ENCODE peak calls at places on chromosomes 16 and 17, in six cellular contexts. A, D, C, J, M and U are unnamed samples.

GRCh38 chr16:13055480-13055879 is 154.1 kb downstream of the SHISA9 start:
- DNase-seq in J (no peak), C (no peak), D (no peak), A (no peak), M (no peak), U (no peak)

GRCh38 chr17:45225964-45226530 is 4.4 kb downstream of the FMNL1 start:
- DNase-seq in J (peak), M (peak), C (peak), A (no peak), D (no peak), U (peak)

GRCh38 chr16:28165549-28166046 is 46.2 kb downstream of the XPO6 start:
- DNase-seq in A (no peak), M (no peak), D (no peak), J (no peak), C (no peak), U (no peak)

GRCh38 chr17:73569758-73570319 is 74.4 kb downstream of the SDK2 start:
- DNase-seq in D (no peak), A (no peak), C (no peak), M (no peak), J (no peak), U (no peak)

GRCh38 chr17:68706351-68706750 is 105.2 kb upstream of the FAM20A start:
- DNase-seq in M (no peak), A (no peak), C (no peak), D (no peak), J (no peak), U (no peak)

GRCh38 chr17:17971431-17972125 is 622 bp downstream of the TOM1L2 start:
- DNase-seq in A (no peak), D (no peak), J (no peak), C (peak), M (peak), U (no peak)

GRCh38 chr16:26911436-26911835 is 155.3 kb upstream of the C16orf82 start:
- DNase-seq in C (no peak), J (no peak), M (no peak), A (no peak), D (no peak), U (no peak)

GRCh38 chr17:59807892-59808509 is 84.7 kb downstream of the TUBD1 start:
- DNase-seq in A (no peak), D (no peak), C (no peak), J (no peak), M (no peak), U (no peak)

GRCh38 chr17:81911277-81911961 is at the start of gene PCYT2:
- DNase-seq in J (peak), C (peak), A (peak), M (peak), D (peak), U (peak)

GRCh38 chr17:5508855-5509254 is 22.5 kb downstream of the MIS12 start:
- DNase-seq in M (no peak), D (peak), A (no peak), J (no peak), C (no peak), U (no peak)

GRCh38 chr17:76408037-76408849 is 23.8 kb downstream of the SPHK1 start:
- DNase-seq in D (peak), J (peak), C (peak), A (peak), M (no peak), U (peak)

GRCh38 chr17:41771389-41772206 is 14.9 kb downstream of the JUP start:
- DNase-seq in A (no peak), C (no peak), M (no peak), J (no peak), D (no peak), U (no peak)

GRCh38 chr17:53191878-53192277 is 630.8 kb upstream of the KIF2B start:
- DNase-seq in D (peak), J (no peak), M (no peak), C (no peak), A (no peak), U (no peak)

GRCh38 chr17:78263063-78263735 is 31.8 kb downstream of the TMEM235 start:
- DNase-seq in A (no peak), D (no peak), J (no peak), C (no peak), M (no peak), U (no peak)

GRCh38 chr17:42017866-42018200 is 594 bp upstream of the DNAJC7 start:
- DNase-seq in C (no peak), D (peak), A (no peak), M (no peak), J (no peak), U (peak)

GRCh38 chr17:82009413-82009812 is 13.3 kb downstream of the CENPX start:
- DNase-seq in M (no peak), J (no peak), A (no peak), C (no peak), D (no peak), U (no peak)

GRCh38 chr17:1241904-1242303 is 28.3 kb upstream of the BHLHA9 start:
- DNase-seq in M (peak), A (no peak), C (no peak), J (no peak), D (no peak), U (no peak)

GRCh38 chr17:61444831-61445230 is 7.4 kb upstream of the TBX4 start:
- DNase-seq in D (no peak), J (no peak), C (no peak), M (no peak), A (no peak), U (no peak)

GRCh38 chr17:8004899-8005298 is 2.5 kb downstream of the GUCY2D start:
- DNase-seq in A (no peak), C (no peak), J (no peak), M (peak), D (no peak), U (no peak)

GRCh38 chr17:14245002-14245401 is 8.3 kb upstream of the CDRT15 start:
- DNase-seq in A (no peak), J (no peak), M (no peak), C (no peak), D (peak), U (no peak)

GRCh38 chr17:73972056-73972455 is 231.4 kb upstream of the RPL38 start:
- DNase-seq in J (no peak), A (no peak), C (no peak), D (no peak), M (no peak), U (no peak)

GRCh38 chr16:77171750-77172635 is 19.0 kb upstream of the MON1B start:
- DNase-seq in M (no peak), C (no peak), J (peak), A (no peak), D (peak), U (peak)

GRCh38 chr16:78288915-78289314 is 189.5 kb downstream of the WWOX start:
- DNase-seq in C (no peak), M (no peak), J (no peak), A (no peak), D (no peak), U (no peak)

GRCh38 chr16:23729503-23730424 is 16.7 kb upstream of the ERN2 start:
- DNase-seq in D (peak), J (no peak), A (no peak), C (no peak), M (no peak), U (no peak)

GRCh38 chr16:78673157-78673556 is 573.7 kb downstream of the WWOX start:
- DNase-seq in D (no peak), J (no peak), A (no peak), C (no peak), M (no peak), U (no peak)

GRCh38 chr17:9274119-9274445 is 252.8 kb downstream of the NTN1 start:
- DNase-seq in J (no peak), M (no peak), A (no peak), C (no peak), D (no peak), U (no peak)

GRCh38 chr16:55678061-55678935 is 22.5 kb downstream of the SLC6A2 start:
- DNase-seq in D (no peak), C (no peak), A (no peak), M (no peak), J (no peak), U (no peak)

GRCh38 chr17:80123791-80124190 is 22.4 kb downstream of the GAA start:
- DNase-seq in J (no peak), A (no peak), C (no peak), D (no peak), M (peak), U (no peak)

GRCh38 chr17:80125656-80126448 is 21.1 kb downstream of the EIF4A3 start:
- DNase-seq in C (no peak), J (no peak), A (no peak), D (no peak), M (peak), U (no peak)

GRCh38 chr17:80126449-80126715 is 20.5 kb downstream of the EIF4A3 start:
- DNase-seq in C (no peak), M (peak), J (no peak), A (no peak), D (no peak), U (no peak)

GRCh38 chr17:80122926-80123505 is 21.6 kb downstream of the GAA start:
- DNase-seq in C (no peak), J (no peak), M (peak), D (no peak), A (no peak), U (no peak)

GRCh38 chr17:80124351-80124981 is 22.5 kb downstream of the EIF4A3 start:
- DNase-seq in D (peak), M (peak), C (no peak), A (peak), J (no peak), U (peak)
- TF ChIP-seq CTCF in D (peak), M (no peak), C (no peak), A (peak), J (peak), U (no peak)

GRCh38 chr16:63130942-63131341 is 1094.7 kb upstream of the CDH8 start:
- DNase-seq in M (no peak), D (no peak), A (no peak), J (no peak), C (no peak), U (no peak)
- TF ChIP-seq CTCF in M (no peak), D (no peak), A (no peak), J (no peak), C (no peak), U (no peak)

GRCh38 chr17:71114911-71115668 is 945.8 kb downstream of the KCNJ2 start:
- DNase-seq in D (no peak), A (no peak), J (no peak), C (no peak), M (no peak), U (no peak)

GRCh38 chr17:71117461-71117860 is 948.1 kb downstream of the KCNJ2 start:
- DNase-seq in D (no peak), M (no peak), C (no peak), J (no peak), A (no peak), U (no peak)

GRCh38 chr17:71115669-71115972 is 946.3 kb downstream of the KCNJ2 start:
- DNase-seq in J (no peak), C (no peak), M (no peak), A (no peak), D (no peak), U (no peak)

GRCh38 chr17:71118039-71118438 is 948.7 kb downstream of the KCNJ2 start:
- DNase-seq in J (no peak), D (peak), M (no peak), A (no peak), C (no peak), U (no peak)
- TF ChIP-seq CTCF in J (no peak), D (peak), M (no peak), A (peak), C (no peak), U (no peak)

GRCh38 chr16:86158688-86159360 is 259.9 kb downstream of the IRF8 start:
- DNase-seq in J (no peak), A (no peak), C (no peak), M (no peak), D (peak), U (no peak)
- TF ChIP-seq CTCF in J (no peak), A (peak), C (no peak), M (no peak), D (peak), U (no peak)

GRCh38 chr17:3735515-3735914 is 11.8 kb downstream of the HASPIN start:
- DNase-seq in A (no peak), C (no peak), J (no peak), D (no peak), M (no peak), U (no peak)

GRCh38 chr17:3730881-3731429 is 7.3 kb downstream of the HASPIN start:
- DNase-seq in D (no peak), J (no peak), C (no peak), M (no peak), A (no peak), U (no peak)

GRCh38 chr17:3729881-3730280 is 6.2 kb downstream of the HASPIN start:
- DNase-seq in A (no peak), D (no peak), C (no peak), M (no peak), J (no peak), U (no peak)

GRCh38 chr17:3727041-3727440 is 3.3 kb downstream of the HASPIN start:
- DNase-seq in A (no peak), M (no peak), J (no peak), D (no peak), C (no peak), U (no peak)

GRCh38 chr17:3732171-3732570 is 8.5 kb downstream of the HASPIN start:
- DNase-seq in J (peak), C (no peak), D (no peak), M (peak), A (no peak), U (peak)
- TF ChIP-seq CTCF in J (peak), C (no peak), D (peak), M (no peak), A (no peak), U (peak)